ENCODE peak calls at places on chromosomes 2 and 18, in eight cellular contexts. Y, U, W, G, E, C, P and S are unnamed samples.

GRCh38 chr18:3074094-3074493 is 61.1 kb upstream of the LPIN2 start:
- DNase-seq in E (no peak), W (no peak), P (no peak), Y (no peak), C (peak), G (no peak), U (no peak), S (no peak)

GRCh38 chr2:199228887-199229819 is 228.6 kb downstream of the SATB2 start:
- DNase-seq in U (peak), P (no peak), Y (peak), G (no peak), C (peak), W (no peak), E (peak), S (peak)

GRCh38 chr2:139850254-139850890 is 1070.2 kb upstream of the NXPH2 start:
- DNase-seq in U (no peak), Y (no peak), E (no peak), C (no peak), P (no peak), W (no peak), G (no peak), S (no peak)

GRCh38 chr2:226130192-226130591 is 669.4 kb downstream of the IRS1 start:
- DNase-seq in Y (no peak), P (no peak), W (no peak), G (no peak), C (peak), E (no peak), U (peak), S (peak)

GRCh38 chr2:158060862-158061435 is 40.7 kb upstream of the UPP2 start:
- DNase-seq in U (peak), E (no peak), Y (no peak), C (no peak), G (no peak), W (no peak), P (no peak), S (peak)

GRCh38 chr2:181848356-181848876 is 43.1 kb upstream of the ITPRID2 start:
- DNase-seq in Y (no peak), C (peak), U (no peak), E (no peak), W (no peak), G (no peak), P (no peak), S (no peak)

GRCh38 chr2:67037655-67038054 is 359.5 kb upstream of the ETAA1 start:
- DNase-seq in G (no peak), P (no peak), U (no peak), E (no peak), C (no peak), W (no peak), Y (no peak), S (no peak)

GRCh38 chr2:133871810-133872209 is 303.5 kb upstream of the NCKAP5 start:
- DNase-seq in C (no peak), G (no peak), P (no peak), W (no peak), E (no peak), Y (no peak), U (peak), S (peak)

GRCh38 chr18:50287028-50287440 is 458 bp downstream of the CXXC1 start:
- DNase-seq in P (no peak), C (no peak), U (no peak), E (no peak), Y (no peak), G (no peak), W (peak), S (no peak)

GRCh38 chr2:168583710-168584521 is 127.8 kb downstream of the CERS6 start:
- DNase-seq in P (no peak), G (no peak), C (no peak), E (peak), U (peak), W (peak), Y (no peak), S (peak)

GRCh38 chr2:69113627-69114026 is 100.6 kb downstream of the ANTXR1 start:
- DNase-seq in U (no peak), P (no peak), W (no peak), Y (no peak), E (no peak), C (no peak), G (no peak), S (no peak)

GRCh38 chr2:238225911-238226697 is 13.7 kb downstream of the HES6 start:
- DNase-seq in W (peak), E (no peak), Y (no peak), C (no peak), U (peak), G (no peak), P (no peak), S (no peak)

GRCh38 chr2:219748673-219749570 is 121.5 kb downstream of the SLC4A3 start:
- DNase-seq in E (no peak), W (no peak), P (no peak), C (no peak), U (no peak), G (no peak), Y (no peak), S (no peak)

GRCh38 chr2:164456599-164456998 is 164.7 kb downstream of the GRB14 start:
- DNase-seq in C (no peak), E (no peak), P (no peak), G (no peak), Y (no peak), W (no peak), U (no peak), S (no peak)

GRCh38 chr2:64695656-64696310 is 42.1 kb upstream of the SERTAD2 start:
- DNase-seq in Y (no peak), W (no peak), G (no peak), E (no peak), C (no peak), P (no peak), U (peak), S (no peak)

GRCh38 chr18:23378470-23378764 is 74.7 kb upstream of the RIOK3 start:
- DNase-seq in U (peak), G (no peak), Y (no peak), W (no peak), C (no peak), E (peak), P (no peak), S (peak)

GRCh38 chr18:72542993-72543361 is 1.2 kb downstream of the CBLN2 start:
- DNase-seq in W (no peak), C (peak), U (no peak), E (peak), G (no peak), Y (peak), P (no peak), S (peak)

DNA sequence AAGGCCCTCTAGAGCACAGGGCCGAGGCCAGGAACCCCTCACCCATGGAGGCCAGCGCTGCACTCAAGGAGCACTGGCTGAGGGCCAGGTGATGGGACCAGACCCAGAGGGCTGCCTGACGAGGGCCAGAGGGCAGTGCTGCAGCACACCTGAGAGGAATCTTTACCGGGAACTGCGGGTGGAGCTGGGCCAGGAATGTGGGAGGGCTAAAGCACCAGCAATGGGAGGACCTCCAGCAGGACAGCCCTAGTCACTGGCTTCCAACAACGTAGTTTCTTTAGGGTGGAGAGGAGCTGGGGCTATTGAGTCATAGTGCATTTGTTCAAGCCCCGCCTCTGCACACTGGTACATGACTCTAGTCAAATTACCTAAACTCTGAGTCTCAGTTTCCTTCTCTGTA is 143.4 kb downstream of the TMEM17 start:
- DNase-seq in Y (peak), G (no peak), C (no peak), E (peak), W (no peak), P (peak), U (no peak), S (peak)
- H3K4me3 ChIP-seq in Y (no peak), G (no peak), C (no peak), E (no peak), W (no peak), P (no peak), U (no peak), S (no peak)

DNA sequence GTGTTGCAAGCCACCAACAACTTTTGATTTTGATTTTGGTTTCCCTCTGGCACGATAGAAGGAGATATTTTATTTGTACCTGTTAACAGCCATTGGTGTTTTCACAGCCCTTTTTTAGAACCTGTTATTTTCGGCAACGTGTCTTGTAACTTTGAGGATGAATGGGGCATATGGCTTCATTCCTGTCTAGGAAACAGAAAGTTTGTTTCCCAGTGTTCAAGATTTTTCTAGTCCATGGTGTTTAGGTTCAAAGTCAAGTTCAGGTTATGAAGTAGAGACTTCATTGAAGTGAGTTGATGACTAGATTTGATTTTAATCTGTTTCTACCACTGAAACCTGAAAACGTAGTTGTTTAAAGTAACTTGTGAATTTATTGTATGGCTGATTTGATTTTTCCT is 343 bp downstream of the RASGRP3 start:
- DNase-seq in E (no peak), G (no peak), P (no peak), W (no peak), C (no peak), U (no peak), Y (no peak), S (no peak)
- H3K4me3 ChIP-seq in E (peak), G (peak), P (no peak), W (peak), C (peak), U (peak), Y (peak), S (peak)

GRCh38 chr2:11750917-11751316 is 4.5 kb downstream of the LPIN1 start:
- DNase-seq in Y (no peak), E (peak), W (no peak), U (no peak), P (no peak), G (no peak), C (no peak), S (peak)

GRCh38 chr2:11748861-11749645 is 2.6 kb downstream of the LPIN1 start:
- DNase-seq in Y (no peak), P (no peak), U (no peak), G (no peak), C (no peak), E (no peak), W (no peak), S (no peak)

GRCh38 chr2:11750422-11750821 is 4.0 kb downstream of the LPIN1 start:
- DNase-seq in Y (peak), U (no peak), P (no peak), C (no peak), W (no peak), E (peak), G (peak), S (peak)

GRCh38 chr2:11748018-11748860 is 1.8 kb downstream of the LPIN1 start:
- DNase-seq in G (no peak), E (no peak), W (no peak), U (no peak), Y (no peak), P (no peak), C (no peak), S (no peak)

GRCh38 chr2:11749646-11750349 is 3.4 kb downstream of the LPIN1 start:
- DNase-seq in W (no peak), G (no peak), C (no peak), E (no peak), P (no peak), U (peak), Y (peak), S (no peak)
- H3K4me3 ChIP-seq in W (no peak), G (no peak), C (no peak), E (no peak), P (no peak), U (no peak), Y (peak), S (no peak)

GRCh38 chr18:34993289-34993688 is 47.9 kb upstream of the MAPRE2 start:
- DNase-seq in G (no peak), E (peak), U (no peak), P (no peak), C (peak), Y (no peak), W (no peak), S (peak)
- H3K4me3 ChIP-seq in G (no peak), E (no peak), U (no peak), P (no peak), C (no peak), Y (no peak), W (no peak), S (no peak)

GRCh38 chr2:100923461-100924020 is 78.5 kb upstream of the RPL31 start:
- DNase-seq in W (no peak), G (no peak), U (no peak), C (no peak), P (no peak), E (no peak), Y (no peak), S (no peak)

GRCh38 chr2:100924122-100924519 is 78.0 kb upstream of the RPL31 start:
- DNase-seq in C (no peak), W (no peak), P (no peak), G (no peak), E (no peak), Y (no peak), U (no peak), S (no peak)

GRCh38 chr2:100928235-100928634 is 73.9 kb upstream of the RPL31 start:
- DNase-seq in U (no peak), W (no peak), P (no peak), C (no peak), E (no peak), G (no peak), Y (no peak), S (no peak)

GRCh38 chr2:100921685-100922161 is 80.4 kb upstream of the RPL31 start:
- DNase-seq in Y (no peak), P (no peak), G (no peak), U (peak), C (no peak), E (no peak), W (no peak), S (peak)

GRCh38 chr2:100924520-100925451 is 77.3 kb upstream of the RPL31 start:
- DNase-seq in G (peak), Y (peak), E (no peak), W (peak), U (peak), C (no peak), P (no peak), S (no peak)
- H3K4me3 ChIP-seq in G (peak), Y (peak), E (no peak), W (no peak), U (peak), C (no peak), P (no peak), S (no peak)

GRCh38 chr2:70123829-70124117 is 36.5 kb downstream of the PCBP1 start:
- DNase-seq in U (no peak), W (no peak), C (no peak), P (no peak), E (no peak), Y (no peak), G (no peak), S (no peak)
- H3K4me3 ChIP-seq in U (no peak), W (peak), C (no peak), P (peak), E (no peak), Y (peak), G (peak), S (peak)

GRCh38 chr2:241963223-241963622 is 93.7 kb downstream of the RTP5 start:
- DNase-seq in W (no peak), P (no peak), U (no peak), E (no peak), G (no peak), C (no peak), Y (no peak), S (no peak)

GRCh38 chr2:241961454-241961853 is 91.9 kb downstream of the RTP5 start:
- DNase-seq in E (no peak), U (no peak), P (no peak), Y (no peak), W (no peak), G (no peak), C (no peak), S (no peak)

GRCh38 chr2:241965931-241966412 is 96.4 kb downstream of the RTP5 start:
- DNase-seq in W (peak), G (peak), C (peak), Y (peak), P (peak), E (no peak), U (peak), S (peak)

GRCh38 chr2:241966671-241967070 is 97.1 kb downstream of the RTP5 start:
- DNase-seq in P (no peak), C (no peak), E (no peak), Y (no peak), G (no peak), W (no peak), U (no peak), S (no peak)

DNA sequence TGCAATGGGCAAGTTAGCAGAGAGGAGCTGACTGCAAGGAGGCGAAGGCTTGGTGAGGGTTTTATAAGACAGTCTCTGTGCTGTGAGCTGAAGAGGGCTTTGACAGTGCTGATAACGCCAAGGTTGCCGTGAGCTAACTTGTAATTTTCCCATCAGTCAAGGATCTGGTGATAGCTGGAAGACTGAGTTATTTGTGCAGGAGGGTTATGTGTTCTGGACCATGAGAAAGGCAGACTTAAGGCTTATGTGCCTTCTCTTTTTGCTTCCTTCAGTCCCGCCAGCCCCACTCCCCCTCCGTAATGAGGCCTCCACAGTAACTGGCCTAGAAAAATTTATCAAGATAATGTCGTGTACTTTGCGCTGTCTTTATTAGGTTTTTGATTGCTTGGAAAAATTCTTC is 94.6 kb downstream of the RTP5 start:
- DNase-seq in E (no peak), U (no peak), C (no peak), Y (no peak), P (no peak), G (no peak), W (no peak), S (no peak)
- H3K4me3 ChIP-seq in E (no peak), U (no peak), C (no peak), Y (no peak), P (no peak), G (no peak), W (no peak), S (no peak)